ENCODE peak calls at places on chromosomes 1 and 21, in six cellular contexts. One of them, this sample, is unnamed.

GRCh38 chr1:212256404-212256803 is 28.8 kb upstream of the PPP2R5A start:
- DNase-seq in heart left ventricle: no peak
- DNase-seq in CD8-positive, alpha-beta memory T cell: peak
- DNase-seq in IMR-90: no peak
- DNase-seq in iPS DF 6.9: no peak
- DNase-seq in dorsolateral prefrontal cortex: no peak
- DNase-seq in this sample: no peak

GRCh38 chr1:88549536-88549935 is 134.5 kb upstream of the PKN2 start:
- DNase-seq in IMR-90: peak
- DNase-seq in iPS DF 6.9: no peak
- DNase-seq in dorsolateral prefrontal cortex: no peak
- DNase-seq in CD8-positive, alpha-beta memory T cell: no peak
- DNase-seq in heart left ventricle: no peak
- DNase-seq in this sample: peak

GRCh38 chr1:208069317-208069716 is 158.4 kb upstream of the CD34 start:
- DNase-seq in iPS DF 6.9: no peak
- DNase-seq in heart left ventricle: no peak
- DNase-seq in dorsolateral prefrontal cortex: no peak
- DNase-seq in IMR-90: no peak
- DNase-seq in CD8-positive, alpha-beta memory T cell: no peak
- DNase-seq in this sample: no peak

GRCh38 chr1:175207971-175208370 is 15.4 kb upstream of the KIAA0040 start:
- DNase-seq in IMR-90: no peak
- DNase-seq in dorsolateral prefrontal cortex: no peak
- DNase-seq in iPS DF 6.9: no peak
- DNase-seq in heart left ventricle: no peak
- DNase-seq in CD8-positive, alpha-beta memory T cell: no peak
- DNase-seq in this sample: no peak

GRCh38 chr1:236759252-236759859 is 35.7 kb upstream of the MTR start:
- DNase-seq in iPS DF 6.9: peak
- DNase-seq in dorsolateral prefrontal cortex: no peak
- DNase-seq in IMR-90: peak
- DNase-seq in heart left ventricle: no peak
- DNase-seq in CD8-positive, alpha-beta memory T cell: peak
- DNase-seq in this sample: peak

GRCh38 chr1:155077758-155078495 is 710 bp upstream of the EFNA3 start:
- DNase-seq in dorsolateral prefrontal cortex: no peak
- DNase-seq in IMR-90: no peak
- DNase-seq in CD8-positive, alpha-beta memory T cell: no peak
- DNase-seq in heart left ventricle: no peak
- DNase-seq in iPS DF 6.9: no peak
- DNase-seq in this sample: no peak

GRCh38 chr1:54081306-54082270 is 28.2 kb downstream of the TCEANC2 start:
- DNase-seq in IMR-90: peak
- DNase-seq in CD8-positive, alpha-beta memory T cell: peak
- DNase-seq in iPS DF 6.9: peak
- DNase-seq in heart left ventricle: peak
- DNase-seq in dorsolateral prefrontal cortex: peak
- DNase-seq in this sample: peak

GRCh38 chr1:192235127-192235526 is 76.9 kb downstream of the RGS18 start:
- DNase-seq in heart left ventricle: no peak
- DNase-seq in dorsolateral prefrontal cortex: no peak
- DNase-seq in IMR-90: peak
- DNase-seq in iPS DF 6.9: no peak
- DNase-seq in CD8-positive, alpha-beta memory T cell: no peak
- DNase-seq in this sample: peak

GRCh38 chr1:46521417-46521816 is 30.0 kb downstream of the KNCN start:
- DNase-seq in heart left ventricle: no peak
- DNase-seq in dorsolateral prefrontal cortex: no peak
- DNase-seq in CD8-positive, alpha-beta memory T cell: no peak
- DNase-seq in IMR-90: no peak
- DNase-seq in iPS DF 6.9: no peak
- DNase-seq in this sample: no peak

GRCh38 chr1:201506092-201506491 is 831 bp downstream of the CSRP1 start:
- DNase-seq in IMR-90: no peak
- DNase-seq in iPS DF 6.9: no peak
- DNase-seq in heart left ventricle: no peak
- DNase-seq in CD8-positive, alpha-beta memory T cell: no peak
- DNase-seq in dorsolateral prefrontal cortex: peak
- DNase-seq in this sample: peak

GRCh38 chr1:195150768-195151167 is 1457.5 kb downstream of the KCNT2 start:
- DNase-seq in dorsolateral prefrontal cortex: no peak
- DNase-seq in CD8-positive, alpha-beta memory T cell: no peak
- DNase-seq in iPS DF 6.9: no peak
- DNase-seq in heart left ventricle: no peak
- DNase-seq in IMR-90: no peak
- DNase-seq in this sample: no peak

GRCh38 chr1:117573386-117574040 is 32.3 kb upstream of the TENT5C start:
- DNase-seq in iPS DF 6.9: no peak
- DNase-seq in heart left ventricle: no peak
- DNase-seq in dorsolateral prefrontal cortex: no peak
- DNase-seq in IMR-90: peak
- DNase-seq in CD8-positive, alpha-beta memory T cell: no peak
- DNase-seq in this sample: peak

GRCh38 chr1:8315573-8316475 is 2.1 kb upstream of the SLC45A1 start:
- DNase-seq in iPS DF 6.9: no peak
- DNase-seq in CD8-positive, alpha-beta memory T cell: no peak
- DNase-seq in heart left ventricle: no peak
- DNase-seq in dorsolateral prefrontal cortex: no peak
- DNase-seq in IMR-90: no peak
- DNase-seq in this sample: peak

GRCh38 chr1:45843474-45843905 is 40.1 kb downstream of the MAST2 start:
- DNase-seq in IMR-90: peak
- DNase-seq in dorsolateral prefrontal cortex: no peak
- DNase-seq in iPS DF 6.9: no peak
- DNase-seq in heart left ventricle: no peak
- DNase-seq in CD8-positive, alpha-beta memory T cell: no peak
- DNase-seq in this sample: peak

GRCh38 chr1:159916240-159917051 is 8.9 kb downstream of the TAGLN2 start:
- DNase-seq in iPS DF 6.9: no peak
- DNase-seq in IMR-90: peak
- DNase-seq in CD8-positive, alpha-beta memory T cell: no peak
- DNase-seq in heart left ventricle: no peak
- DNase-seq in dorsolateral prefrontal cortex: no peak
- DNase-seq in this sample: peak

GRCh38 chr1:1006305-1007159 is 6.6 kb upstream of the HES4 start:
- DNase-seq in IMR-90: no peak
- DNase-seq in dorsolateral prefrontal cortex: no peak
- DNase-seq in heart left ventricle: peak
- DNase-seq in iPS DF 6.9: no peak
- DNase-seq in CD8-positive, alpha-beta memory T cell: no peak
- DNase-seq in this sample: no peak

GRCh38 chr1:20194224-20194623 is 7.9 kb upstream of the PLA2G2C start:
- DNase-seq in CD8-positive, alpha-beta memory T cell: no peak
- DNase-seq in IMR-90: no peak
- DNase-seq in dorsolateral prefrontal cortex: no peak
- DNase-seq in iPS DF 6.9: no peak
- DNase-seq in heart left ventricle: no peak
- DNase-seq in this sample: no peak

GRCh38 chr1:88124614-88125013 is 559.5 kb upstream of the PKN2 start:
- DNase-seq in IMR-90: no peak
- DNase-seq in heart left ventricle: no peak
- DNase-seq in iPS DF 6.9: no peak
- DNase-seq in CD8-positive, alpha-beta memory T cell: no peak
- DNase-seq in dorsolateral prefrontal cortex: no peak
- DNase-seq in this sample: no peak

GRCh38 chr21:43196789-43197188 is 28.0 kb downstream of the CRYAA start:
- DNase-seq in iPS DF 6.9: no peak
- DNase-seq in IMR-90: no peak
- DNase-seq in heart left ventricle: no peak
- DNase-seq in dorsolateral prefrontal cortex: peak
- DNase-seq in CD8-positive, alpha-beta memory T cell: no peak
- DNase-seq in this sample: peak

GRCh38 chr1:156858959-156859522 is at the start of gene INSRR:
- DNase-seq in iPS DF 6.9: no peak
- DNase-seq in dorsolateral prefrontal cortex: no peak
- DNase-seq in CD8-positive, alpha-beta memory T cell: no peak
- DNase-seq in heart left ventricle: peak
- DNase-seq in IMR-90: no peak
- DNase-seq in this sample: no peak

GRCh38 chr21:25170681-25171080 is 436.6 kb downstream of the MRPL39 start:
- DNase-seq in iPS DF 6.9: no peak
- DNase-seq in IMR-90: no peak
- DNase-seq in dorsolateral prefrontal cortex: no peak
- DNase-seq in CD8-positive, alpha-beta memory T cell: no peak
- DNase-seq in heart left ventricle: no peak
- DNase-seq in this sample: no peak

GRCh38 chr1:99424087-99424486 is 159.8 kb downstream of the PLPPR4 start:
- DNase-seq in CD8-positive, alpha-beta memory T cell: no peak
- DNase-seq in IMR-90: no peak
- DNase-seq in iPS DF 6.9: no peak
- DNase-seq in heart left ventricle: no peak
- DNase-seq in dorsolateral prefrontal cortex: no peak
- DNase-seq in this sample: no peak

GRCh38 chr1:62208970-62209369 is 14.3 kb downstream of the L1TD1 start:
- DNase-seq in heart left ventricle: no peak
- DNase-seq in iPS DF 6.9: no peak
- DNase-seq in IMR-90: no peak
- DNase-seq in CD8-positive, alpha-beta memory T cell: no peak
- DNase-seq in dorsolateral prefrontal cortex: no peak
- DNase-seq in this sample: no peak

GRCh38 chr1:182766050-182766449 is 23.5 kb upstream of the NPL start:
- DNase-seq in heart left ventricle: no peak
- DNase-seq in dorsolateral prefrontal cortex: no peak
- DNase-seq in iPS DF 6.9: no peak
- DNase-seq in CD8-positive, alpha-beta memory T cell: no peak
- DNase-seq in IMR-90: no peak
- DNase-seq in this sample: no peak

GRCh38 chr1:77975907-77976306 is 3.0 kb downstream of the FUBP1 start:
- DNase-seq in iPS DF 6.9: no peak
- DNase-seq in CD8-positive, alpha-beta memory T cell: no peak
- DNase-seq in IMR-90: no peak
- DNase-seq in heart left ventricle: no peak
- DNase-seq in dorsolateral prefrontal cortex: no peak
- DNase-seq in this sample: no peak

GRCh38 chr1:77978293-77978968 is 441 bp downstream of the FUBP1 start:
- DNase-seq in dorsolateral prefrontal cortex: peak
- DNase-seq in iPS DF 6.9: peak
- DNase-seq in CD8-positive, alpha-beta memory T cell: peak
- DNase-seq in heart left ventricle: peak
- DNase-seq in IMR-90: peak
- DNase-seq in this sample: peak

GRCh38 chr1:77977989-77978292 is 931 bp downstream of the FUBP1 start:
- DNase-seq in IMR-90: no peak
- DNase-seq in iPS DF 6.9: no peak
- DNase-seq in heart left ventricle: no peak
- DNase-seq in dorsolateral prefrontal cortex: no peak
- DNase-seq in CD8-positive, alpha-beta memory T cell: no peak
- DNase-seq in this sample: no peak

GRCh38 chr1:77976433-77977076 is 2.3 kb downstream of the FUBP1 start:
- DNase-seq in IMR-90: no peak
- DNase-seq in dorsolateral prefrontal cortex: no peak
- DNase-seq in iPS DF 6.9: no peak
- DNase-seq in heart left ventricle: no peak
- DNase-seq in CD8-positive, alpha-beta memory T cell: no peak
- DNase-seq in this sample: no peak

GRCh38 chr1:77975386-77975785 is 3.5 kb downstream of the FUBP1 start:
- DNase-seq in dorsolateral prefrontal cortex: no peak
- DNase-seq in heart left ventricle: no peak
- DNase-seq in CD8-positive, alpha-beta memory T cell: no peak
- DNase-seq in iPS DF 6.9: no peak
- DNase-seq in IMR-90: peak
- DNase-seq in this sample: peak
- H3K4me3 ChIP-seq in dorsolateral prefrontal cortex: peak
- H3K4me3 ChIP-seq in heart left ventricle: peak
- H3K4me3 ChIP-seq in CD8-positive, alpha-beta memory T cell: peak
- H3K4me3 ChIP-seq in iPS DF 6.9: no peak
- H3K4me3 ChIP-seq in IMR-90: peak
- H3K4me3 ChIP-seq in this sample: peak

DNA sequence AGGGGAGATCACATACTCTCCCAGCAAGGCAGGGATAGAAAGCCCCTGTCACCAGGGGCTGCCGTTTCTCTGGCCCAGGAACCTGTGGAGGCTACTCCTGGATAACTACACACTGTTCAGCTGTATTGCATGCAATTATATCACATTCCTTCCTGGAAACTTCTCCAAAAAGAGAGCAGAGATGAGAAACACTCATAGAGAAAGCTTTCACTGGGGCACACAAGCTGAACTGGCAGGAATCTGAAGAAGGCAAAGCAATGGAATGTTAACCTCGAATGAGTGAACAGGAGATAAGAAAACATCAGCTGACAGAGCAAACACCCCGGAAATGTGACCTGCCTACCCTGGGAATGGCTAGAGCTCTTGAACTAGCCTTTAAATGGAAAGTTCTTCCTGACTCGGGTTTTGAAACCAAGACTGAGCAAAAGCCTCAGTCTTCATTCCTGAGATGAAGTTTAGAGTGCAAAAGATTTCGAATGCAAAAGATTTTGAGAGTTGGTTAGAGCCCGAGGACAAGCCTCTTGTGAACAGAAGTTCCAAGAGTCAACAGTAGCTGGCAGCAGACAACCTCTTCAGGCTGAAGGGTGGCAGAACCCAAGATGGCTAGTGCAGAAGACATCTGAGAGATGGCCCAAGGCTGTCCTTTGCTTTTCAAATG is 32.3 kb downstream of the CCN1 start:
- DNase-seq in dorsolateral prefrontal cortex: no peak
- DNase-seq in CD8-positive, alpha-beta memory T cell: no peak
- DNase-seq in iPS DF 6.9: no peak
- DNase-seq in heart left ventricle: no peak
- DNase-seq in IMR-90: peak
- DNase-seq in this sample: peak
- H3K4me3 ChIP-seq in dorsolateral prefrontal cortex: no peak
- H3K4me3 ChIP-seq in CD8-positive, alpha-beta memory T cell: no peak
- H3K4me3 ChIP-seq in iPS DF 6.9: no peak
- H3K4me3 ChIP-seq in heart left ventricle: no peak
- H3K4me3 ChIP-seq in IMR-90: no peak
- H3K4me3 ChIP-seq in this sample: no peak

GRCh38 chr1:240445369-240445768 is 166.6 kb downstream of the GREM2 start:
- DNase-seq in IMR-90: no peak
- DNase-seq in heart left ventricle: no peak
- DNase-seq in dorsolateral prefrontal cortex: no peak
- DNase-seq in CD8-positive, alpha-beta memory T cell: no peak
- DNase-seq in iPS DF 6.9: no peak
- DNase-seq in this sample: no peak
- H3K4me3 ChIP-seq in IMR-90: no peak
- H3K4me3 ChIP-seq in heart left ventricle: no peak
- H3K4me3 ChIP-seq in dorsolateral prefrontal cortex: no peak
- H3K4me3 ChIP-seq in CD8-positive, alpha-beta memory T cell: no peak
- H3K4me3 ChIP-seq in iPS DF 6.9: no peak
- H3K4me3 ChIP-seq in this sample: no peak

GRCh38 chr1:27523666-27524020 is 33.7 kb upstream of the WASF2 start:
- DNase-seq in IMR-90: no peak
- DNase-seq in CD8-positive, alpha-beta memory T cell: no peak
- DNase-seq in iPS DF 6.9: no peak
- DNase-seq in heart left ventricle: no peak
- DNase-seq in dorsolateral prefrontal cortex: no peak
- DNase-seq in this sample: no peak

GRCh38 chr1:27527857-27528700 is 38.1 kb upstream of the WASF2 start:
- DNase-seq in dorsolateral prefrontal cortex: no peak
- DNase-seq in IMR-90: no peak
- DNase-seq in heart left ventricle: peak
- DNase-seq in iPS DF 6.9: no peak
- DNase-seq in CD8-positive, alpha-beta memory T cell: peak
- DNase-seq in this sample: no peak

GRCh38 chr1:27527223-27527856 is 37.4 kb upstream of the WASF2 start:
- DNase-seq in IMR-90: peak
- DNase-seq in dorsolateral prefrontal cortex: peak
- DNase-seq in iPS DF 6.9: peak
- DNase-seq in CD8-positive, alpha-beta memory T cell: peak
- DNase-seq in heart left ventricle: peak
- DNase-seq in this sample: peak

GRCh38 chr1:27526569-27527222 is 36.7 kb upstream of the WASF2 start:
- DNase-seq in heart left ventricle: no peak
- DNase-seq in iPS DF 6.9: no peak
- DNase-seq in dorsolateral prefrontal cortex: no peak
- DNase-seq in CD8-positive, alpha-beta memory T cell: no peak
- DNase-seq in IMR-90: peak
- DNase-seq in this sample: no peak

GRCh38 chr1:27525296-27526271 is 35.6 kb upstream of the WASF2 start:
- DNase-seq in iPS DF 6.9: no peak
- DNase-seq in dorsolateral prefrontal cortex: no peak
- DNase-seq in heart left ventricle: peak
- DNase-seq in CD8-positive, alpha-beta memory T cell: peak
- DNase-seq in IMR-90: peak
- DNase-seq in this sample: peak
- H3K4me3 ChIP-seq in iPS DF 6.9: no peak
- H3K4me3 ChIP-seq in dorsolateral prefrontal cortex: peak
- H3K4me3 ChIP-seq in heart left ventricle: peak
- H3K4me3 ChIP-seq in CD8-positive, alpha-beta memory T cell: peak
- H3K4me3 ChIP-seq in IMR-90: no peak
- H3K4me3 ChIP-seq in this sample: peak